ENCODE peak calls at places on chromosomes 12 and 14, in four cellular contexts. E is Caki2, J is B cell, S is DND-41. Z is an unnamed sample.

GRCh38 chr12:77064891-77065360 is 443 bp downstream of the E2F7 start:
- DNase-seq in E (no peak), J (no peak), S (no peak), Z (no peak)

GRCh38 chr12:3998968-3999792 is 126.0 kb upstream of the PARP11 start:
- DNase-seq in E (no peak), J (no peak), S (no peak), Z (no peak)

GRCh38 chr12:104656383-104656782 is 199.6 kb downstream of the CHST11 start:
- DNase-seq in E (no peak), J (no peak), S (no peak), Z (no peak)

GRCh38 chr12:6958609-6959375 is 7.6 kb downstream of the PTPN6 start:
- DNase-seq in E (no peak), J (peak), S (peak), Z (no peak)

GRCh38 chr12:80593766-80594165 is 113.7 kb upstream of the MYF6 start:
- DNase-seq in E (no peak), J (no peak), S (no peak), Z (peak)

GRCh38 chr12:121765573-121765972 is 27.9 kb downstream of the RHOF start:
- DNase-seq in E (peak), J (no peak), S (no peak), Z (peak)

GRCh38 chr12:47268501-47269459 is 189.0 kb upstream of the AMIGO2 start:
- DNase-seq in E (no peak), J (peak), S (no peak), Z (peak)

GRCh38 chr12:93918262-93918661 is 230.1 kb upstream of the PLXNC1 start:
- DNase-seq in E (no peak), J (no peak), S (no peak), Z (no peak)

GRCh38 chr12:107092669-107093546 is 441 bp downstream of the CRY1 start:
- DNase-seq in E (no peak), J (peak), S (peak), Z (peak)

GRCh38 chr14:44505588-44505987 is 1.5 kb downstream of the FSCB start:
- DNase-seq in E (no peak), J (no peak), S (no peak), Z (no peak)

GRCh38 chr12:79422060-79422812 is 268.5 kb downstream of the PAWR start:
- DNase-seq in E (peak), J (no peak), S (no peak), Z (no peak)

GRCh38 chr12:53991077-53991460 is 6.1 kb downstream of the HOXC10 start:
- DNase-seq in E (no peak), J (no peak), S (no peak), Z (peak)

GRCh38 chr12:16012086-16012485 is 101.0 kb downstream of the DERA start:
- DNase-seq in E (no peak), J (no peak), S (no peak), Z (no peak)

GRCh38 chr12:25876383-25877045 is 82.0 kb upstream of the RASSF8 start:
- DNase-seq in E (no peak), J (no peak), S (no peak), Z (no peak)

GRCh38 chr12:101299931-101300330 is 20.0 kb downstream of the UTP20 start:
- DNase-seq in E (no peak), J (no peak), S (no peak), Z (no peak)

GRCh38 chr12:65685514-65685913 is 138.8 kb upstream of the HMGA2 start:
- DNase-seq in E (no peak), J (no peak), S (no peak), Z (no peak)

GRCh38 chr12:4164591-4165558 is 108.7 kb upstream of the CCND2 start:
- DNase-seq in E (no peak), J (peak), S (no peak), Z (no peak)

GRCh38 chr12:87809916-87810315 is 219.3 kb downstream of the C12orf50 start:
- DNase-seq in E (no peak), J (no peak), S (no peak), Z (no peak)

GRCh38 chr12:89370850-89371249 is 18.5 kb upstream of the DUSP6 start:
- DNase-seq in E (no peak), J (no peak), S (peak), Z (peak)

GRCh38 chr14:36176524-36176923 is at the start of gene PTCSC3:
- DNase-seq in E (no peak), J (no peak), S (no peak), Z (no peak)

GRCh38 chr12:127006972-127007371 is 1260.0 kb upstream of the TMEM132C start:
- DNase-seq in E (no peak), J (no peak), S (no peak), Z (no peak)

GRCh38 chr12:56193025-56193578 is 3.8 kb upstream of the SMARCC2 start:
- DNase-seq in E (peak), J (peak), S (peak), Z (peak)

GRCh38 chr12:9731797-9732196 is 1.1 kb downstream of the CLECL1 start:
- DNase-seq in E (no peak), J (peak), S (no peak), Z (no peak)

GRCh38 chr12:68344126-68344525 is 12.0 kb upstream of the MDM1 start:
- DNase-seq in E (no peak), J (no peak), S (no peak), Z (no peak)

GRCh38 chr12:52534482-52534881 is 14.3 kb upstream of the KRT5 start:
- DNase-seq in E (no peak), J (no peak), S (no peak), Z (no peak)

GRCh38 chr14:77264466-77265186 is 6.4 kb downstream of the NGB start:
- DNase-seq in E (no peak), J (no peak), S (no peak), Z (no peak)

Z was measured in RCC 7860.